ENCODE peak calls at places on chromosomes 16 and 17, in five cellular contexts. One of them, this sample, is unnamed.

GRCh38 chr16:27646811-27647210 is 96.9 kb downstream of the KATNIP start:
- DNase-seq in heart right ventricle: no peak
- DNase-seq in ascending aorta: no peak
- DNase-seq in GM12865: no peak
- DNase-seq in GM12878: no peak
- DNase-seq in this sample: no peak

GRCh38 chr16:82082543-82083244 is 47.6 kb downstream of the HSD17B2 start:
- DNase-seq in heart right ventricle: no peak
- DNase-seq in ascending aorta: no peak
- DNase-seq in GM12865: peak; percentile 55
- DNase-seq in GM12878: no peak
- DNase-seq in this sample: no peak

GRCh38 chr16:89257281-89257731 is 39.8 kb downstream of the ZNF778 start:
- DNase-seq in heart right ventricle: no peak
- DNase-seq in ascending aorta: no peak
- DNase-seq in GM12865: no peak
- DNase-seq in GM12878: no peak
- DNase-seq in this sample: no peak

GRCh38 chr17:63399856-63400255 is 46.2 kb downstream of the CYB561 start:
- DNase-seq in heart right ventricle: peak; percentile 81
- DNase-seq in ascending aorta: no peak
- DNase-seq in GM12865: no peak
- DNase-seq in GM12878: no peak
- DNase-seq in this sample: no peak

GRCh38 chr17:12566281-12567002 is 99.2 kb upstream of the MYOCD start:
- DNase-seq in heart right ventricle: no peak
- DNase-seq in ascending aorta: no peak
- DNase-seq in GM12865: no peak
- DNase-seq in GM12878: no peak
- DNase-seq in this sample: no peak

GRCh38 chr16:13042291-13042690 is 140.9 kb downstream of the SHISA9 start:
- DNase-seq in heart right ventricle: no peak
- DNase-seq in ascending aorta: no peak
- DNase-seq in GM12865: no peak
- DNase-seq in GM12878: no peak
- DNase-seq in this sample: no peak

GRCh38 chr16:55478827-55479559 is at the start of gene MMP2:
- DNase-seq in heart right ventricle: peak; percentile 81
- DNase-seq in ascending aorta: no peak
- DNase-seq in GM12865: no peak
- DNase-seq in GM12878: no peak
- DNase-seq in this sample: no peak

GRCh38 chr17:28258347-28258887 is 60.6 kb upstream of the TMEM97 start:
- DNase-seq in heart right ventricle: no peak
- DNase-seq in ascending aorta: no peak
- DNase-seq in GM12865: no peak
- DNase-seq in GM12878: no peak
- DNase-seq in this sample: no peak

GRCh38 chr17:15652960-15653359 is 31.2 kb downstream of the TRIM16 start:
- DNase-seq in heart right ventricle: no peak
- DNase-seq in ascending aorta: no peak
- DNase-seq in GM12865: no peak
- DNase-seq in GM12878: no peak
- DNase-seq in this sample: no peak

GRCh38 chr17:15649861-15650391 is 30.4 kb upstream of the FBXW10B start:
- DNase-seq in heart right ventricle: peak; percentile 50
- DNase-seq in ascending aorta: no peak
- DNase-seq in GM12865: no peak
- DNase-seq in GM12878: no peak
- DNase-seq in this sample: no peak

GRCh38 chr17:15648384-15648783 is 28.9 kb upstream of the FBXW10B start:
- DNase-seq in heart right ventricle: no peak
- DNase-seq in ascending aorta: no peak
- DNase-seq in GM12865: no peak
- DNase-seq in GM12878: no peak
- DNase-seq in this sample: no peak

GRCh38 chr17:15651001-15651582 is 31.6 kb upstream of the FBXW10B start:
- DNase-seq in heart right ventricle: peak; percentile 14
- DNase-seq in ascending aorta: no peak
- DNase-seq in GM12865: no peak
- DNase-seq in GM12878: no peak
- DNase-seq in this sample: no peak

DNA sequence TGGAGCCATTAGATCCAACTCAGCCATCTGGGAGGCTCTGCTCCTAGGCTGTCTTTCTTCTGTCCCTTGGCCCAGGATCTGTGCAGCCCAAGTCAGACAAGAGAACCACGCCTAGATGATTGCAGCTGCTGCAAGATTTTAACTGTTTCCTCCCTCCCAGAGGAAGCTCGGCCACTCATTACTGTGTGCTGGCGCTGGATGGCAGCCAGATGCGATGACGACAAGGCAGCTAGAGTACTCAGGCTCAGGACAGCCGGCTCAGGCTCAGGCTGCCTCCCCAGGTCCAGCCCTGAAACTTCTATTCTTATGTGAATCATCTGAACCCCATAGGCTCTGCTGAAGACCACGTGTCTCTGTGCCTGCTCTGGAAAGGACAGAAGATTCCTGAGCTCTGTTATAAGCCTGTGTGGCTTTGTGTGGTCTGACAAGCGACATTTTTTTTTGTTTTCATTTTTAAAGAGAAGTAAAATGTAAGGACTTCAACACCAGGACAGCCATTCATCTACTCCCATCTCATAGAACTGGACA is 32.1 kb upstream of the FBXW10B start:
- DNase-seq in heart right ventricle: peak; percentile 95
- DNase-seq in ascending aorta: peak; percentile 90
- DNase-seq in GM12865: peak; percentile 14
- DNase-seq in GM12878: peak; percentile 33
- DNase-seq in this sample: no peak
- TF ChIP-seq CTCF in heart right ventricle: no peak
- TF ChIP-seq CTCF in ascending aorta: no peak
- TF ChIP-seq CTCF in GM12865: no peak
- TF ChIP-seq CTCF in GM12878: no peak
- TF ChIP-seq CTCF in this sample: no peak

DNA sequence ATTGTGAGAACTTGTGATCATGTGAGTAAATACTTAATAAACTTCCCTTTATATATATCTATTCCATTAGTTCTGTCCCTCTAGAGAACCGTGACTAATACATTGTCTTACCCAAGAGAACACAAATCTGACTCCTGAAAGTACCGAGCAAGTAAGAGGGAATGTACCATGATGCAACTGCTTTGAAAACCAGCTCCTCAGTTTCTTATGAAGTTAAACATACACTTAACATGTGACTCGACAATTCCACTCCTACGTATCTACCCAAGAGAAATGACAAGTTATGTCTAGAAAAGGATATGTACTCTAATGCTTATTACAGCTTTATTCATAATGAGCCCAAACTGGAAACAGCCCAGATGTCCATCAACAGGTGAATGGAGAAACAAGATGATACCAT is 8.8 kb upstream of the GJD3 start:
- DNase-seq in heart right ventricle: no peak
- DNase-seq in ascending aorta: no peak
- DNase-seq in GM12865: no peak
- DNase-seq in GM12878: no peak
- DNase-seq in this sample: no peak
- H3K4me3 ChIP-seq in heart right ventricle: no peak overlapping the region
- H3K4me3 ChIP-seq in ascending aorta: no peak overlapping the region
- H3K4me3 ChIP-seq in GM12865: no peak overlapping the region
- H3K4me3 ChIP-seq in GM12878: no peak overlapping the region
- H3K4me3 ChIP-seq in this sample: no peak overlapping the region

GRCh38 chr17:48907713-48908046 is 527 bp upstream of the UBE2Z start:
- DNase-seq in heart right ventricle: no peak
- DNase-seq in ascending aorta: no peak
- DNase-seq in GM12865: no peak
- DNase-seq in GM12878: no peak
- DNase-seq in this sample: no peak

GRCh38 chr17:48910370-48910769 is 2.2 kb downstream of the UBE2Z start:
- DNase-seq in heart right ventricle: no peak
- DNase-seq in ascending aorta: no peak
- DNase-seq in GM12865: no peak
- DNase-seq in GM12878: no peak
- DNase-seq in this sample: no peak

GRCh38 chr17:48909796-48910195 is 1.6 kb downstream of the UBE2Z start:
- DNase-seq in heart right ventricle: no peak
- DNase-seq in ascending aorta: no peak
- DNase-seq in GM12865: peak; percentile 63
- DNase-seq in GM12878: peak; percentile 30
- DNase-seq in this sample: no peak

GRCh38 chr17:48908853-48909394 is 717 bp downstream of the UBE2Z start:
- DNase-seq in heart right ventricle: peak; percentile 85
- DNase-seq in ascending aorta: peak; percentile 16
- DNase-seq in GM12865: peak; percentile 95
- DNase-seq in GM12878: peak; percentile 79
- DNase-seq in this sample: peak; percentile 70

GRCh38 chr17:48908047-48908843 is at the start of gene UBE2Z:
- DNase-seq in heart right ventricle: peak; percentile 95
- DNase-seq in ascending aorta: peak; percentile 79
- DNase-seq in GM12865: peak; percentile 98
- DNase-seq in GM12878: peak; percentile 89
- DNase-seq in this sample: peak; percentile 91
- TF ChIP-seq CTCF in heart right ventricle: no peak
- TF ChIP-seq CTCF in ascending aorta: peak; percentile 44
- TF ChIP-seq CTCF in GM12865: peak; percentile 20
- TF ChIP-seq CTCF in GM12878: no peak
- TF ChIP-seq CTCF in this sample: no peak

GRCh38 chr17:35795007-35795870 is at the start of gene MMP28:
- DNase-seq in heart right ventricle: no peak
- DNase-seq in ascending aorta: no peak
- DNase-seq in GM12865: peak; percentile 7
- DNase-seq in GM12878: no peak
- DNase-seq in this sample: no peak
- H3K4me3 ChIP-seq in heart right ventricle: peak within 1 kb of the TSS; percentile 69
- H3K4me3 ChIP-seq in ascending aorta: peak within 1 kb of the TSS; percentile 54
- H3K4me3 ChIP-seq in GM12865: no peak within 1 kb of the TSS
- H3K4me3 ChIP-seq in GM12878: no peak within 1 kb of the TSS
- H3K4me3 ChIP-seq in this sample: peak within 1 kb of the TSS; percentile 37

GRCh38 chr17:80790021-80790765 is 201.4 kb upstream of the CHMP6 start:
- DNase-seq in heart right ventricle: no peak
- DNase-seq in ascending aorta: no peak
- DNase-seq in GM12865: peak; percentile 87
- DNase-seq in GM12878: peak; percentile 63
- DNase-seq in this sample: peak; percentile 53
- TF ChIP-seq CTCF in heart right ventricle: no peak
- TF ChIP-seq CTCF in ascending aorta: no peak
- TF ChIP-seq CTCF in GM12865: no peak
- TF ChIP-seq CTCF in GM12878: peak; percentile 24
- TF ChIP-seq CTCF in this sample: peak; percentile 21

GRCh38 chr17:1868090-1868489 is 38.3 kb downstream of the RPA1 start:
- DNase-seq in heart right ventricle: no peak
- DNase-seq in ascending aorta: no peak
- DNase-seq in GM12865: no peak
- DNase-seq in GM12878: no peak
- DNase-seq in this sample: no peak

GRCh38 chr17:1871743-1872142 is 41.9 kb downstream of the RPA1 start:
- DNase-seq in heart right ventricle: no peak
- DNase-seq in ascending aorta: no peak
- DNase-seq in GM12865: no peak
- DNase-seq in GM12878: no peak
- DNase-seq in this sample: no peak

GRCh38 chr17:1865252-1866037 is 35.6 kb downstream of the RPA1 start:
- DNase-seq in heart right ventricle: peak; percentile 36
- DNase-seq in ascending aorta: no peak
- DNase-seq in GM12865: peak; percentile 52
- DNase-seq in GM12878: no peak
- DNase-seq in this sample: no peak

GRCh38 chr17:1870592-1870991 is 40.8 kb downstream of the RPA1 start:
- DNase-seq in heart right ventricle: no peak
- DNase-seq in ascending aorta: no peak
- DNase-seq in GM12865: peak; percentile 45
- DNase-seq in GM12878: no peak
- DNase-seq in this sample: no peak

GRCh38 chr17:1867307-1867706 is 37.5 kb downstream of the RPA1 start:
- DNase-seq in heart right ventricle: no peak
- DNase-seq in ascending aorta: no peak
- DNase-seq in GM12865: no peak
- DNase-seq in GM12878: no peak
- DNase-seq in this sample: no peak
- H3K4me3 ChIP-seq in heart right ventricle: no peak overlapping the region
- H3K4me3 ChIP-seq in ascending aorta: no peak overlapping the region
- H3K4me3 ChIP-seq in GM12865: no peak overlapping the region
- H3K4me3 ChIP-seq in GM12878: no peak overlapping the region
- H3K4me3 ChIP-seq in this sample: no peak overlapping the region

GRCh38 chr16:24537474-24538337 is 1.7 kb upstream of the RBBP6 start:
- DNase-seq in heart right ventricle: no peak
- DNase-seq in ascending aorta: no peak
- DNase-seq in GM12865: no peak
- DNase-seq in GM12878: no peak
- DNase-seq in this sample: no peak

GRCh38 chr16:24536671-24537070 is 2.7 kb upstream of the RBBP6 start:
- DNase-seq in heart right ventricle: no peak
- DNase-seq in ascending aorta: no peak
- DNase-seq in GM12865: no peak
- DNase-seq in GM12878: no peak
- DNase-seq in this sample: no peak

GRCh38 chr16:24534634-24535033 is 4.7 kb upstream of the RBBP6 start:
- DNase-seq in heart right ventricle: no peak
- DNase-seq in ascending aorta: no peak
- DNase-seq in GM12865: no peak
- DNase-seq in GM12878: no peak
- DNase-seq in this sample: no peak

GRCh38 chr16:24538756-24539294 is 541 bp upstream of the RBBP6 start:
- DNase-seq in heart right ventricle: no peak
- DNase-seq in ascending aorta: no peak
- DNase-seq in GM12865: no peak
- DNase-seq in GM12878: no peak
- DNase-seq in this sample: no peak

GRCh38 chr16:24535827-24536226 is 3.5 kb upstream of the RBBP6 start:
- DNase-seq in heart right ventricle: no peak
- DNase-seq in ascending aorta: no peak
- DNase-seq in GM12865: no peak
- DNase-seq in GM12878: no peak
- DNase-seq in this sample: no peak
- TF ChIP-seq CTCF in heart right ventricle: no peak
- TF ChIP-seq CTCF in ascending aorta: no peak
- TF ChIP-seq CTCF in GM12865: no peak
- TF ChIP-seq CTCF in GM12878: no peak
- TF ChIP-seq CTCF in this sample: peak; percentile 26

DNA sequence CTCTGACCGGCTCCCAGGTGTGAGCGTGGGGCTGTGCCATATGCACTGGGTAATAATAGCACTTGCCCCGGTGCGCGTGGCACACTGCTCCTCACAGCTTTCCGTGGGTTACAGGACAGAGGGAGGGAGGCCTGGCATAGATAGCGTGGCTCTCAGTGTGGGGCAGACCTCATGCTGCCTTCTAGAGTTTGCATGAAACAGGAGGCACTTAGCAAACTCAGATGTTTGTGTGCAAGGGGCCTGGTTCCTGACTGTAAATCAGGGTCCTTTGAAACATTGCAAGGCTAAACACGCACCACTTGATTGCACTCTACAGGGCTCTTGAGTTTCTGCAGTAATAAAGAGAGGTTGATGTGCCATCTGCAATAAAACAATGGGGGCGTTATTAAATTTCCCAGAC is 101.7 kb downstream of the RPTOR start:
- DNase-seq in heart right ventricle: no peak
- DNase-seq in ascending aorta: no peak
- DNase-seq in GM12865: no peak
- DNase-seq in GM12878: no peak
- DNase-seq in this sample: no peak
- H3K4me3 ChIP-seq in heart right ventricle: no peak overlapping the region
- H3K4me3 ChIP-seq in ascending aorta: no peak overlapping the region
- H3K4me3 ChIP-seq in GM12865: no peak overlapping the region
- H3K4me3 ChIP-seq in GM12878: no peak overlapping the region
- H3K4me3 ChIP-seq in this sample: no peak overlapping the region

This sample was measured in GM12864.